ENCODE peak calls at places on chromosomes 6 and 20, in six cellular contexts. One of them, this sample, is unnamed.
A peak's percentile ranks its signal among the peaks of the same experiment; 100 is the strongest.

GRCh38 chr6:75201901-75202672 is 3.8 kb downstream of the COL12A1 start:
- DNase-seq in C1 segment of cervical spinal cord: no peak
- DNase-seq in germinal center: peak; percentile 23
- DNase-seq in brain microvascular endothelial cell: peak; percentile 5
- DNase-seq in stimulated activated CD4-positive, alpha-beta T cell treated with anti-CD3 and anti-CD28 coated beads, Interleukin-4, amount 100 ng/mL, for 24 hours: no peak
- DNase-seq in aorta: peak; percentile 74
- DNase-seq in this sample: no peak

GRCh38 chr20:58981564-58982364 is 708 bp downstream of the NELFCD start:
- DNase-seq in aorta: no peak
- DNase-seq in stimulated activated CD4-positive, alpha-beta T cell treated with anti-CD3 and anti-CD28 coated beads, Interleukin-4, amount 100 ng/mL, for 24 hours: no peak
- DNase-seq in germinal center: peak; percentile 22
- DNase-seq in brain microvascular endothelial cell: no peak
- DNase-seq in C1 segment of cervical spinal cord: no peak
- DNase-seq in this sample: no peak

GRCh38 chr6:106360410-106360988 is at the start of gene CRYBG1:
- DNase-seq in germinal center: peak; percentile 80
- DNase-seq in aorta: peak; percentile 53
- DNase-seq in C1 segment of cervical spinal cord: no peak
- DNase-seq in brain microvascular endothelial cell: no peak
- DNase-seq in stimulated activated CD4-positive, alpha-beta T cell treated with anti-CD3 and anti-CD28 coated beads, Interleukin-4, amount 100 ng/mL, for 24 hours: peak; percentile 62
- DNase-seq in this sample: no peak

GRCh38 chr6:40845588-40845987 is 193.4 kb downstream of the UNC5CL start:
- DNase-seq in aorta: no peak
- DNase-seq in stimulated activated CD4-positive, alpha-beta T cell treated with anti-CD3 and anti-CD28 coated beads, Interleukin-4, amount 100 ng/mL, for 24 hours: peak; percentile 13
- DNase-seq in C1 segment of cervical spinal cord: no peak
- DNase-seq in brain microvascular endothelial cell: peak; percentile 53
- DNase-seq in germinal center: peak; percentile 12
- DNase-seq in this sample: peak; percentile 23

GRCh38 chr6:53049389-53049788 is 15.8 kb upstream of the FBXO9 start:
- DNase-seq in germinal center: no peak
- DNase-seq in aorta: no peak
- DNase-seq in stimulated activated CD4-positive, alpha-beta T cell treated with anti-CD3 and anti-CD28 coated beads, Interleukin-4, amount 100 ng/mL, for 24 hours: no peak
- DNase-seq in C1 segment of cervical spinal cord: no peak
- DNase-seq in brain microvascular endothelial cell: no peak
- DNase-seq in this sample: no peak

GRCh38 chr6:128841518-128841917 is 41.4 kb upstream of the LAMA2 start:
- DNase-seq in stimulated activated CD4-positive, alpha-beta T cell treated with anti-CD3 and anti-CD28 coated beads, Interleukin-4, amount 100 ng/mL, for 24 hours: no peak
- DNase-seq in aorta: no peak
- DNase-seq in brain microvascular endothelial cell: no peak
- DNase-seq in C1 segment of cervical spinal cord: no peak
- DNase-seq in germinal center: no peak
- DNase-seq in this sample: no peak

GRCh38 chr20:58649288-58650180 is 1.5 kb upstream of the STX16 start:
- DNase-seq in C1 segment of cervical spinal cord: no peak
- DNase-seq in aorta: no peak
- DNase-seq in brain microvascular endothelial cell: no peak
- DNase-seq in germinal center: peak; percentile 51
- DNase-seq in stimulated activated CD4-positive, alpha-beta T cell treated with anti-CD3 and anti-CD28 coated beads, Interleukin-4, amount 100 ng/mL, for 24 hours: peak; percentile 42
- DNase-seq in this sample: no peak

GRCh38 chr6:143536866-143537691 is 25.6 kb upstream of the FUCA2 start:
- DNase-seq in germinal center: peak; percentile 40
- DNase-seq in C1 segment of cervical spinal cord: no peak
- DNase-seq in aorta: peak; percentile 81
- DNase-seq in brain microvascular endothelial cell: peak; percentile 45
- DNase-seq in stimulated activated CD4-positive, alpha-beta T cell treated with anti-CD3 and anti-CD28 coated beads, Interleukin-4, amount 100 ng/mL, for 24 hours: peak; percentile 59
- DNase-seq in this sample: peak; percentile 18

GRCh38 chr6:121627761-121628160 is 192.3 kb downstream of the GJA1 start:
- DNase-seq in stimulated activated CD4-positive, alpha-beta T cell treated with anti-CD3 and anti-CD28 coated beads, Interleukin-4, amount 100 ng/mL, for 24 hours: no peak
- DNase-seq in C1 segment of cervical spinal cord: no peak
- DNase-seq in brain microvascular endothelial cell: no peak
- DNase-seq in aorta: no peak
- DNase-seq in germinal center: no peak
- DNase-seq in this sample: no peak

GRCh38 chr6:7572213-7572943 is 17.6 kb upstream of the SNRNP48 start:
- DNase-seq in brain microvascular endothelial cell: no peak
- DNase-seq in stimulated activated CD4-positive, alpha-beta T cell treated with anti-CD3 and anti-CD28 coated beads, Interleukin-4, amount 100 ng/mL, for 24 hours: no peak
- DNase-seq in aorta: no peak
- DNase-seq in C1 segment of cervical spinal cord: no peak
- DNase-seq in germinal center: no peak
- DNase-seq in this sample: no peak

GRCh38 chr6:89254569-89254968 is 37.4 kb upstream of the GABRR1 start:
- DNase-seq in aorta: no peak
- DNase-seq in stimulated activated CD4-positive, alpha-beta T cell treated with anti-CD3 and anti-CD28 coated beads, Interleukin-4, amount 100 ng/mL, for 24 hours: no peak
- DNase-seq in germinal center: no peak
- DNase-seq in brain microvascular endothelial cell: no peak
- DNase-seq in C1 segment of cervical spinal cord: no peak
- DNase-seq in this sample: no peak

GRCh38 chr20:62622877-62623487 is 19.3 kb upstream of the SLCO4A1 start:
- DNase-seq in brain microvascular endothelial cell: no peak
- DNase-seq in aorta: no peak
- DNase-seq in stimulated activated CD4-positive, alpha-beta T cell treated with anti-CD3 and anti-CD28 coated beads, Interleukin-4, amount 100 ng/mL, for 24 hours: no peak
- DNase-seq in germinal center: no peak
- DNase-seq in C1 segment of cervical spinal cord: no peak
- DNase-seq in this sample: no peak

GRCh38 chr6:49430866-49431265 is 32.2 kb downstream of the MMUT start:
- DNase-seq in brain microvascular endothelial cell: no peak
- DNase-seq in C1 segment of cervical spinal cord: no peak
- DNase-seq in stimulated activated CD4-positive, alpha-beta T cell treated with anti-CD3 and anti-CD28 coated beads, Interleukin-4, amount 100 ng/mL, for 24 hours: no peak
- DNase-seq in aorta: no peak
- DNase-seq in germinal center: no peak
- DNase-seq in this sample: no peak

GRCh38 chr6:52300489-52300931 is 16.0 kb upstream of the MCM3 start:
- DNase-seq in germinal center: no peak
- DNase-seq in aorta: no peak
- DNase-seq in brain microvascular endothelial cell: no peak
- DNase-seq in stimulated activated CD4-positive, alpha-beta T cell treated with anti-CD3 and anti-CD28 coated beads, Interleukin-4, amount 100 ng/mL, for 24 hours: no peak
- DNase-seq in C1 segment of cervical spinal cord: no peak
- DNase-seq in this sample: no peak

GRCh38 chr20:57999465-58000111 is 228.9 kb downstream of the ANKRD60 start:
- DNase-seq in C1 segment of cervical spinal cord: no peak
- DNase-seq in aorta: peak; percentile 64
- DNase-seq in stimulated activated CD4-positive, alpha-beta T cell treated with anti-CD3 and anti-CD28 coated beads, Interleukin-4, amount 100 ng/mL, for 24 hours: no peak
- DNase-seq in germinal center: peak; percentile 17
- DNase-seq in brain microvascular endothelial cell: no peak
- DNase-seq in this sample: no peak

GRCh38 chr6:109527989-109528388 is 45.0 kb upstream of the ZBTB24 start:
- DNase-seq in aorta: no peak
- DNase-seq in C1 segment of cervical spinal cord: no peak
- DNase-seq in brain microvascular endothelial cell: no peak
- DNase-seq in germinal center: no peak
- DNase-seq in stimulated activated CD4-positive, alpha-beta T cell treated with anti-CD3 and anti-CD28 coated beads, Interleukin-4, amount 100 ng/mL, for 24 hours: no peak
- DNase-seq in this sample: no peak

GRCh38 chr20:62159835-62160234 is 16.3 kb downstream of the SS18L1 start:
- DNase-seq in aorta: no peak
- DNase-seq in C1 segment of cervical spinal cord: no peak
- DNase-seq in stimulated activated CD4-positive, alpha-beta T cell treated with anti-CD3 and anti-CD28 coated beads, Interleukin-4, amount 100 ng/mL, for 24 hours: peak; percentile 78
- DNase-seq in germinal center: no peak
- DNase-seq in brain microvascular endothelial cell: no peak
- DNase-seq in this sample: no peak

This sample was measured in astrocyte of the cerebellum.